ENCODE peak calls at places on chromosomes 3 and 15, in six cellular contexts. One of them, this sample, is unnamed.

GRCh38 chr3:177150970-177151627 is 46.2 kb downstream of the TBL1XR1 start:
- DNase-seq in HCT116: peak
- DNase-seq in transverse colon: no peak
- DNase-seq in stomach: no peak
- DNase-seq in GM23338: no peak
- DNase-seq in breast epithelium: no peak
- DNase-seq in this sample: no peak

GRCh38 chr15:42035362-42035761 is 14.5 kb upstream of the PLA2G4E start:
- DNase-seq in GM23338: peak
- DNase-seq in stomach: no peak
- DNase-seq in HCT116: no peak
- DNase-seq in transverse colon: peak
- DNase-seq in breast epithelium: no peak
- DNase-seq in this sample: no peak

GRCh38 chr3:24004171-24004938 is 59.3 kb downstream of the NR1D2 start:
- DNase-seq in HCT116: no peak
- DNase-seq in GM23338: no peak
- DNase-seq in transverse colon: no peak
- DNase-seq in breast epithelium: no peak
- DNase-seq in stomach: no peak
- DNase-seq in this sample: no peak

GRCh38 chr3:57007513-57008415 is 52.7 kb upstream of the SPATA12 start:
- DNase-seq in GM23338: peak
- DNase-seq in stomach: peak
- DNase-seq in HCT116: peak
- DNase-seq in transverse colon: peak
- DNase-seq in breast epithelium: peak
- DNase-seq in this sample: no peak

GRCh38 chr3:132783152-132783551 is 60.9 kb upstream of the NPHP3 start:
- DNase-seq in transverse colon: no peak
- DNase-seq in GM23338: peak
- DNase-seq in stomach: no peak
- DNase-seq in HCT116: no peak
- DNase-seq in breast epithelium: no peak
- DNase-seq in this sample: no peak

GRCh38 chr3:171967137-171967783 is 72.1 kb upstream of the FNDC3B start:
- DNase-seq in transverse colon: no peak
- DNase-seq in breast epithelium: no peak
- DNase-seq in stomach: no peak
- DNase-seq in GM23338: no peak
- DNase-seq in HCT116: peak
- DNase-seq in this sample: no peak

GRCh38 chr3:162143181-162143580 is 646.6 kb downstream of the OTOL1 start:
- DNase-seq in transverse colon: no peak
- DNase-seq in HCT116: no peak
- DNase-seq in breast epithelium: no peak
- DNase-seq in stomach: no peak
- DNase-seq in GM23338: no peak
- DNase-seq in this sample: no peak

GRCh38 chr3:65484964-65485363 is 553.8 kb downstream of the MAGI1 start:
- DNase-seq in transverse colon: no peak
- DNase-seq in stomach: no peak
- DNase-seq in HCT116: no peak
- DNase-seq in breast epithelium: no peak
- DNase-seq in GM23338: no peak
- DNase-seq in this sample: no peak

GRCh38 chr15:43516185-43516584 is 1.2 kb upstream of the MAP1A start:
- DNase-seq in breast epithelium: no peak
- DNase-seq in transverse colon: no peak
- DNase-seq in HCT116: no peak
- DNase-seq in GM23338: no peak
- DNase-seq in stomach: no peak
- DNase-seq in this sample: peak

GRCh38 chr3:159919873-159920272 is 68.8 kb upstream of the IL12A start:
- DNase-seq in stomach: no peak
- DNase-seq in GM23338: no peak
- DNase-seq in HCT116: no peak
- DNase-seq in transverse colon: no peak
- DNase-seq in breast epithelium: no peak
- DNase-seq in this sample: no peak

GRCh38 chr15:40333922-40334492 is 6.7 kb downstream of the CCDC9B start:
- DNase-seq in breast epithelium: no peak
- DNase-seq in HCT116: no peak
- DNase-seq in GM23338: no peak
- DNase-seq in transverse colon: peak
- DNase-seq in stomach: no peak
- DNase-seq in this sample: no peak

GRCh38 chr15:90022905-90023700 is 22.0 kb downstream of the ZNF710 start:
- DNase-seq in GM23338: no peak
- DNase-seq in HCT116: no peak
- DNase-seq in transverse colon: peak
- DNase-seq in stomach: no peak
- DNase-seq in breast epithelium: no peak
- DNase-seq in this sample: no peak

GRCh38 chr3:12229896-12230295 is 59.0 kb upstream of the PPARG start:
- DNase-seq in breast epithelium: no peak
- DNase-seq in stomach: peak
- DNase-seq in GM23338: no peak
- DNase-seq in HCT116: no peak
- DNase-seq in transverse colon: peak
- DNase-seq in this sample: no peak
- TF ChIP-seq POLR2AphosphoS5 in breast epithelium: no peak
- TF ChIP-seq POLR2AphosphoS5 in stomach: peak
- TF ChIP-seq POLR2AphosphoS5 in GM23338: no peak
- TF ChIP-seq POLR2AphosphoS5 in HCT116: no peak
- TF ChIP-seq POLR2AphosphoS5 in transverse colon: no peak
- TF ChIP-seq POLR2AphosphoS5 in this sample: no peak

GRCh38 chr15:83283813-83284562 is 476 bp downstream of the BNC1 start:
- DNase-seq in stomach: no peak
- DNase-seq in GM23338: peak
- DNase-seq in breast epithelium: no peak
- DNase-seq in HCT116: no peak
- DNase-seq in transverse colon: no peak
- DNase-seq in this sample: no peak
- H3K27ac ChIP-seq in stomach: no peak
- H3K27ac ChIP-seq in GM23338: no peak
- H3K27ac ChIP-seq in breast epithelium: no peak
- H3K27ac ChIP-seq in HCT116: no peak
- H3K27ac ChIP-seq in transverse colon: no peak
- H3K27ac ChIP-seq in this sample: peak

GRCh38 chr3:46537316-46537715 is 28.8 kb downstream of the LRRC2 start:
- DNase-seq in transverse colon: no peak
- DNase-seq in breast epithelium: no peak
- DNase-seq in stomach: no peak
- DNase-seq in HCT116: no peak
- DNase-seq in GM23338: no peak
- DNase-seq in this sample: no peak

GRCh38 chr3:46540550-46540949 is 25.6 kb downstream of the LRRC2 start:
- DNase-seq in GM23338: no peak
- DNase-seq in transverse colon: no peak
- DNase-seq in breast epithelium: no peak
- DNase-seq in stomach: no peak
- DNase-seq in HCT116: no peak
- DNase-seq in this sample: no peak

GRCh38 chr3:46538803-46539442 is 27.2 kb downstream of the LRRC2 start:
- DNase-seq in GM23338: no peak
- DNase-seq in transverse colon: peak
- DNase-seq in breast epithelium: no peak
- DNase-seq in HCT116: no peak
- DNase-seq in stomach: peak
- DNase-seq in this sample: no peak

GRCh38 chr3:46537789-46538188 is 28.3 kb downstream of the LRRC2 start:
- DNase-seq in GM23338: no peak
- DNase-seq in transverse colon: no peak
- DNase-seq in HCT116: no peak
- DNase-seq in stomach: no peak
- DNase-seq in breast epithelium: no peak
- DNase-seq in this sample: no peak

GRCh38 chr3:46539443-46540005 is 26.6 kb downstream of the LRRC2 start:
- DNase-seq in transverse colon: no peak
- DNase-seq in HCT116: no peak
- DNase-seq in stomach: no peak
- DNase-seq in breast epithelium: no peak
- DNase-seq in GM23338: no peak
- DNase-seq in this sample: no peak
- H3K4me3 ChIP-seq in transverse colon: no peak
- H3K4me3 ChIP-seq in HCT116: no peak
- H3K4me3 ChIP-seq in stomach: no peak
- H3K4me3 ChIP-seq in breast epithelium: no peak
- H3K4me3 ChIP-seq in GM23338: no peak
- H3K4me3 ChIP-seq in this sample: no peak

GRCh38 chr3:194587438-194587931 is 45.7 kb downstream of the TMEM44 start:
- DNase-seq in stomach: no peak
- DNase-seq in breast epithelium: no peak
- DNase-seq in transverse colon: no peak
- DNase-seq in HCT116: no peak
- DNase-seq in GM23338: no peak
- DNase-seq in this sample: no peak
- TF ChIP-seq POLR2AphosphoS5 in stomach: no peak
- TF ChIP-seq POLR2AphosphoS5 in breast epithelium: no peak
- TF ChIP-seq POLR2AphosphoS5 in transverse colon: no peak
- TF ChIP-seq POLR2AphosphoS5 in HCT116: no peak
- TF ChIP-seq POLR2AphosphoS5 in GM23338: no peak
- TF ChIP-seq POLR2AphosphoS5 in this sample: no peak

GRCh38 chr3:8470801-8471200 is 30.8 kb upstream of the LMCD1 start:
- DNase-seq in HCT116: no peak
- DNase-seq in stomach: no peak
- DNase-seq in transverse colon: no peak
- DNase-seq in GM23338: no peak
- DNase-seq in breast epithelium: no peak
- DNase-seq in this sample: no peak
- H3K27ac ChIP-seq in HCT116: no peak
- H3K27ac ChIP-seq in stomach: peak
- H3K27ac ChIP-seq in transverse colon: no peak
- H3K27ac ChIP-seq in GM23338: no peak
- H3K27ac ChIP-seq in breast epithelium: no peak
- H3K27ac ChIP-seq in this sample: no peak

GRCh38 chr3:195259146-195259563 is 11.8 kb downstream of the XXYLT1 start:
- DNase-seq in breast epithelium: no peak
- DNase-seq in stomach: no peak
- DNase-seq in HCT116: no peak
- DNase-seq in transverse colon: no peak
- DNase-seq in GM23338: no peak
- DNase-seq in this sample: peak
- H3K4me3 ChIP-seq in breast epithelium: peak
- H3K4me3 ChIP-seq in stomach: peak
- H3K4me3 ChIP-seq in HCT116: peak
- H3K4me3 ChIP-seq in transverse colon: peak
- H3K4me3 ChIP-seq in GM23338: peak
- H3K4me3 ChIP-seq in this sample: peak

DNA sequence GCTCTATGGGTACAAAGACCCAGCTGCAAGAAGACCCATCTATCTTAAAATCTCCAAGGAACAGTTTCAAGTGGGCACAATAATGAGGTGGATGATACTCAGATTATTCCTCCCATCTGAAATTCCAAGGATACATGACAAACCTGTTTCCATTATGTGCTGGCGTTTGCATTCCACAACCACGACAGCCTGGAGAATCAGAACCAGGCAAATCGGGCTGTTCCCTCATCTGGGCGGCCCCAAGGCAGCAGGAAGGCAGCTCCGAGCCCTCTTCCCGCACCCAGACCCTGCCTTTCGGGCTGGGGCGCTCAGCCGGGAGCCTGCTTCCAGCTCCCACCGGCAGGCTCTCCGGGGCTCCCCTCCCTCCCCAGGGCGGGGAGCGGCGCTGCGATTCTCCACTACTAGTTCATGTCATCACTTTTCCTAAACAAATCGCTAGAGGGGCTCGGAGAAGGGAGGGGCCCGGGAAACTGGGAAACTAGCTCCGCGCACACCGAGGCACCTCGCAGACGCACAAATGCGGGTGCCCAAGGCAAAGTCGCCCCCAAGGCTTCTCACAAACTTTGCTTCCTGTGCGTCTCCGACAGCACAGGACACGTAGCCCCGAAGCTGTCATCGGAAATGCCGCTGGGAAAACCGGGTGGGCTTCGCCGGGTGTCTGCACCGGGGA is at the start of gene MGLL:
- DNase-seq in breast epithelium: no peak
- DNase-seq in stomach: peak
- DNase-seq in HCT116: no peak
- DNase-seq in transverse colon: peak
- DNase-seq in GM23338: peak
- DNase-seq in this sample: no peak
- TF ChIP-seq POLR2AphosphoS5 in breast epithelium: peak
- TF ChIP-seq POLR2AphosphoS5 in stomach: no peak
- TF ChIP-seq POLR2AphosphoS5 in HCT116: no peak
- TF ChIP-seq POLR2AphosphoS5 in transverse colon: no peak
- TF ChIP-seq POLR2AphosphoS5 in GM23338: no peak
- TF ChIP-seq POLR2AphosphoS5 in this sample: no peak

DNA sequence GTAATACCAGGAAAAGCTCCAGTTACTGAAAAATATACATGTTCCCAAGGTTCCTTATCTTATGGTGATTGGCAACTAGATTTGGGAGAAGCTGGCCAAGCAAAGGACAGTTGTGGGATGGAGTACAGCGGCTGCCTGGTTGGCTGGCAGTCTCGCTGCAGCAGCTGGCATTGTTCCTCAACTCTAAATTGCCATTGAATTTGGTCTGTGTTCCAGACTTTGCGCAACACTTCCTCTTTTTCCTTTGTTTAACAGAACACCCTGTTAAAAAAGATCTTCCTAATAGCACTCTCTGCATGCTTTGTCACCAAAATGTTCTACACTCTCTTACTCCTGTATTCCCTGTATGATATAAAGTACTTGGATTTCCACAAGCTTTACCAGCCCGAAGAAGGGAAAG is 420.6 kb upstream of the RBMS3 start:
- DNase-seq in HCT116: no peak
- DNase-seq in GM23338: no peak
- DNase-seq in transverse colon: no peak
- DNase-seq in stomach: no peak
- DNase-seq in breast epithelium: no peak
- DNase-seq in this sample: no peak
- H3K27ac ChIP-seq in HCT116: no peak
- H3K27ac ChIP-seq in GM23338: no peak
- H3K27ac ChIP-seq in transverse colon: no peak
- H3K27ac ChIP-seq in stomach: no peak
- H3K27ac ChIP-seq in breast epithelium: no peak
- H3K27ac ChIP-seq in this sample: no peak